ENCODE peak calls at places on chromosomes 6 and 20, in ten cellular contexts. One of them, this sample, is unnamed.

GRCh38 chr6:44738652-44739141 is 351.2 kb downstream of the CDC5L start:
- DNase-seq in tibial artery: no peak
- DNase-seq in CD14-positive monocyte: no peak
- DNase-seq in MM.1S: no peak
- DNase-seq in glutamatergic neuron: peak; percentile 42
- DNase-seq in SK-N-SH: no peak
- DNase-seq in astrocyte: no peak
- DNase-seq in right lobe of liver: peak; percentile 30
- DNase-seq in PC-9: no peak
- DNase-seq in ovary: no peak
- DNase-seq in this sample: peak; percentile 61

GRCh38 chr6:52839124-52840055 is 1.2 kb downstream of the GSTA5 start:
- DNase-seq in tibial artery: no peak
- DNase-seq in right lobe of liver: peak; percentile 31
- DNase-seq in SK-N-SH: peak; percentile 68
- DNase-seq in glutamatergic neuron: peak; percentile 74
- DNase-seq in astrocyte: no peak
- DNase-seq in MM.1S: peak; percentile 44
- DNase-seq in ovary: no peak
- DNase-seq in CD14-positive monocyte: no peak
- DNase-seq in PC-9: peak; percentile 63
- DNase-seq in this sample: peak; percentile 72

GRCh38 chr6:26020983-26021349 is 58.4 kb downstream of the TRIM38 start:
- DNase-seq in ovary: peak; percentile 74
- DNase-seq in PC-9: peak; percentile 57
- DNase-seq in glutamatergic neuron: peak; percentile 61
- DNase-seq in SK-N-SH: no peak
- DNase-seq in CD14-positive monocyte: no peak
- DNase-seq in astrocyte: peak; percentile 58
- DNase-seq in tibial artery: peak; percentile 62
- DNase-seq in MM.1S: no peak
- DNase-seq in right lobe of liver: peak; percentile 60
- DNase-seq in this sample: peak; percentile 74

GRCh38 chr20:57711826-57712225 is 2.0 kb upstream of the PMEPA1 start:
- DNase-seq in MM.1S: no peak
- DNase-seq in ovary: no peak
- DNase-seq in PC-9: no peak
- DNase-seq in glutamatergic neuron: no peak
- DNase-seq in SK-N-SH: no peak
- DNase-seq in astrocyte: no peak
- DNase-seq in right lobe of liver: no peak
- DNase-seq in CD14-positive monocyte: no peak
- DNase-seq in tibial artery: no peak
- DNase-seq in this sample: no peak

GRCh38 chr20:6646237-6646636 is 121.2 kb upstream of the BMP2 start:
- DNase-seq in astrocyte: no peak
- DNase-seq in SK-N-SH: no peak
- DNase-seq in MM.1S: no peak
- DNase-seq in glutamatergic neuron: no peak
- DNase-seq in CD14-positive monocyte: no peak
- DNase-seq in ovary: no peak
- DNase-seq in right lobe of liver: no peak
- DNase-seq in tibial artery: no peak
- DNase-seq in PC-9: no peak
- DNase-seq in this sample: peak; percentile 62

GRCh38 chr6:20879121-20879520 is 344.9 kb downstream of the CDKAL1 start:
- DNase-seq in MM.1S: no peak
- DNase-seq in PC-9: no peak
- DNase-seq in astrocyte: no peak
- DNase-seq in ovary: no peak
- DNase-seq in right lobe of liver: no peak
- DNase-seq in tibial artery: no peak
- DNase-seq in glutamatergic neuron: no peak
- DNase-seq in CD14-positive monocyte: no peak
- DNase-seq in SK-N-SH: no peak
- DNase-seq in this sample: no peak

GRCh38 chr6:20757761-20758160 is 223.5 kb downstream of the CDKAL1 start:
- DNase-seq in SK-N-SH: no peak
- DNase-seq in right lobe of liver: no peak
- DNase-seq in ovary: no peak
- DNase-seq in tibial artery: no peak
- DNase-seq in glutamatergic neuron: no peak
- DNase-seq in astrocyte: peak; percentile 63
- DNase-seq in MM.1S: no peak
- DNase-seq in PC-9: no peak
- DNase-seq in CD14-positive monocyte: no peak
- DNase-seq in this sample: peak; percentile 14

GRCh38 chr20:53805895-53806384 is 212.3 kb upstream of the ZNF217 start:
- DNase-seq in ovary: no peak
- DNase-seq in right lobe of liver: no peak
- DNase-seq in CD14-positive monocyte: no peak
- DNase-seq in MM.1S: no peak
- DNase-seq in astrocyte: peak; percentile 70
- DNase-seq in glutamatergic neuron: no peak
- DNase-seq in PC-9: no peak
- DNase-seq in SK-N-SH: no peak
- DNase-seq in tibial artery: no peak
- DNase-seq in this sample: peak; percentile 37

GRCh38 chr6:34543421-34543820 is 12.7 kb downstream of the SPDEF start:
- DNase-seq in MM.1S: no peak
- DNase-seq in CD14-positive monocyte: no peak
- DNase-seq in tibial artery: no peak
- DNase-seq in right lobe of liver: no peak
- DNase-seq in glutamatergic neuron: no peak
- DNase-seq in astrocyte: peak; percentile 55
- DNase-seq in ovary: no peak
- DNase-seq in PC-9: no peak
- DNase-seq in SK-N-SH: no peak
- DNase-seq in this sample: peak; percentile 55

DNA sequence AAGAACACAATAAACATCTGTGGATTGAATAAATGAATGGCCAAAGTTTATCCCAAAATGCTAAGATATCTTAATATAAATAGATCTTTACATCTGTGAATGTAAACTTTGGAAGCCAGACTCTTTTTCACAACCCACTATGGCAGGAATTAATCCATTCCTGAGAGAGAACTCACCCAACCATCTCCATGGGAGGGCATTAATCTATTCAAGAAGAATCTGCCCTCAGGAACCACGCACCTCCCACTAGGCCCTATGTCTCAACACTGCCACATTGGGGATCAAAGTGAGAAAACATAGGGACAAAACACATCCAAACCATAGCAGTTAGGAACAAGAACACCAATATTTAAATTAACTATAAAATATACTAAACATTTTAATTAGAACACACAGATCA is 3.4 kb downstream of the UBE3D start:
- DNase-seq in SK-N-SH: no peak
- DNase-seq in CD14-positive monocyte: no peak
- DNase-seq in glutamatergic neuron: no peak
- DNase-seq in astrocyte: no peak
- DNase-seq in MM.1S: no peak
- DNase-seq in tibial artery: no peak
- DNase-seq in right lobe of liver: no peak
- DNase-seq in ovary: no peak
- DNase-seq in PC-9: no peak
- DNase-seq in this sample: peak; percentile 78
- TF ChIP-seq CTCF in SK-N-SH: no peak
- TF ChIP-seq CTCF in CD14-positive monocyte: no peak
- TF ChIP-seq CTCF in glutamatergic neuron: no peak
- TF ChIP-seq CTCF in astrocyte: no peak
- TF ChIP-seq CTCF in MM.1S: no peak
- TF ChIP-seq CTCF in tibial artery: no peak
- TF ChIP-seq CTCF in right lobe of liver: no peak
- TF ChIP-seq CTCF in ovary: no peak
- TF ChIP-seq CTCF in PC-9: no peak
- TF ChIP-seq CTCF in this sample: no peak

GRCh38 chr20:51678041-51678697 is 90.0 kb downstream of the ATP9A start:
- DNase-seq in glutamatergic neuron: peak; percentile 93
- DNase-seq in tibial artery: peak; percentile 24
- DNase-seq in right lobe of liver: no peak
- DNase-seq in PC-9: no peak
- DNase-seq in CD14-positive monocyte: no peak
- DNase-seq in SK-N-SH: peak; percentile 84
- DNase-seq in astrocyte: peak; percentile 12
- DNase-seq in MM.1S: no peak
- DNase-seq in ovary: peak; percentile 47
- DNase-seq in this sample: peak; percentile 24
- TF ChIP-seq CTCF in glutamatergic neuron: no peak
- TF ChIP-seq CTCF in tibial artery: no peak
- TF ChIP-seq CTCF in right lobe of liver: no peak
- TF ChIP-seq CTCF in PC-9: no peak
- TF ChIP-seq CTCF in CD14-positive monocyte: no peak
- TF ChIP-seq CTCF in SK-N-SH: no peak
- TF ChIP-seq CTCF in astrocyte: no peak
- TF ChIP-seq CTCF in MM.1S: no peak
- TF ChIP-seq CTCF in ovary: no peak
- TF ChIP-seq CTCF in this sample: peak; percentile 44

GRCh38 chr6:161256390-161256789 is 17.5 kb downstream of the AGPAT4 start:
- DNase-seq in right lobe of liver: no peak
- DNase-seq in MM.1S: no peak
- DNase-seq in SK-N-SH: no peak
- DNase-seq in PC-9: no peak
- DNase-seq in tibial artery: no peak
- DNase-seq in ovary: no peak
- DNase-seq in glutamatergic neuron: no peak
- DNase-seq in astrocyte: no peak
- DNase-seq in CD14-positive monocyte: no peak
- DNase-seq in this sample: no peak
- TF ChIP-seq CTCF in right lobe of liver: no peak
- TF ChIP-seq CTCF in MM.1S: no peak
- TF ChIP-seq CTCF in SK-N-SH: no peak
- TF ChIP-seq CTCF in PC-9: no peak
- TF ChIP-seq CTCF in tibial artery: no peak
- TF ChIP-seq CTCF in ovary: no peak
- TF ChIP-seq CTCF in glutamatergic neuron: no peak
- TF ChIP-seq CTCF in astrocyte: no peak
- TF ChIP-seq CTCF in CD14-positive monocyte: no peak
- TF ChIP-seq CTCF in this sample: no peak

DNA sequence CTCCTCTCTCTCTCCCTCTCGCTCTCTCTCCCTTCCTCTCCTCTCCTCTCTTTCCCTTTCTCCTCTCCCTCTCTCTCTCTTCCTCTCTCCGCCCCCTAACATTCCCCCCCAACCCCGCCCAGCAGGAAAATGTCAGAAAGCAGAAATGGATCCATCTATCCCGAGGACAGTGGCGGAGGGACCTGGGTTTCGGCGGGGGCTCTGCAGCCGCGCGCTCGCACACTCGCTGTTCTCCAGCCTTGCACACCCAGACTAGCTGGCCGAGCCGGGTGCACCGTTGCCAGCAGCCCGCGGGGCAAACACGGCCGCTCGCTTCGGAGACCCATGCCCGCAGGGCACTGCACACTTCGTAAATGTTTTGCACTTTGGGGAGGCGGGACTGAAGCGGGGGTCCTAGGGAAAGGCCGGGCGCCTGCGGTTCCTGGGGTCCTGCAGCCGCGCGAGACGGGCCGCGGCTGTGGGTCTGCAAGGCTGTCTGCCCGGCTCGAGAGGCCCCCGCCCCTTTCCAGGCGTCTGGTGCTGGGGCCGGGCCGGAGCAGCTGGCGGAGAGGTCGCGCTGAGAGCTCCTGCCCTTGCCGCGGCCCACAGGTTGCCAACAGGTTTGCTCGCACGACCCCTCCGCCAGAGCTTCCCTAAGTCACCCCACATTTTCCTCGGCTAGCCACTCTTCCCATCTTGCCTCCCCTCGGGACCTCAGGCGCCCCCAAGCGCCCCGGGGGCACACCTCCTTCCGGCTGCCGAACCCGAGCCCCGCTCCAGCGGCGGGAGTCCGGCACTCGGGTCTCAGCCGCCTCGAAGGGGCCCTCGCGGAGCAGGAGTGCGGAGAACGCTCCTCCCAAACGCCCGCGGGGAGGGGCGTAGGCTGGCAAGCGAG is 818 bp upstream of the MDGA1 start:
- DNase-seq in ovary: peak; percentile 65
- DNase-seq in MM.1S: peak; percentile 38
- DNase-seq in astrocyte: peak; percentile 2
- DNase-seq in SK-N-SH: peak; percentile 90
- DNase-seq in glutamatergic neuron: peak; percentile 76
- DNase-seq in tibial artery: peak; percentile 41
- DNase-seq in CD14-positive monocyte: no peak
- DNase-seq in PC-9: peak; percentile 83
- DNase-seq in right lobe of liver: peak; percentile 50
- DNase-seq in this sample: peak; percentile 43
- TF ChIP-seq CTCF in ovary: peak; percentile 3
- TF ChIP-seq CTCF in MM.1S: peak; percentile 3
- TF ChIP-seq CTCF in astrocyte: no peak
- TF ChIP-seq CTCF in SK-N-SH: no peak
- TF ChIP-seq CTCF in glutamatergic neuron: no peak
- TF ChIP-seq CTCF in tibial artery: no peak
- TF ChIP-seq CTCF in CD14-positive monocyte: no peak
- TF ChIP-seq CTCF in PC-9: peak; percentile 62
- TF ChIP-seq CTCF in right lobe of liver: no peak
- TF ChIP-seq CTCF in this sample: no peak

GRCh38 chr6:95078457-95078856 is 498.9 kb upstream of the MANEA start:
- DNase-seq in ovary: no peak
- DNase-seq in glutamatergic neuron: no peak
- DNase-seq in SK-N-SH: no peak
- DNase-seq in MM.1S: no peak
- DNase-seq in tibial artery: no peak
- DNase-seq in CD14-positive monocyte: no peak
- DNase-seq in right lobe of liver: no peak
- DNase-seq in astrocyte: no peak
- DNase-seq in PC-9: no peak
- DNase-seq in this sample: no peak
- TF ChIP-seq CTCF in ovary: no peak
- TF ChIP-seq CTCF in glutamatergic neuron: no peak
- TF ChIP-seq CTCF in SK-N-SH: peak; percentile 18
- TF ChIP-seq CTCF in MM.1S: no peak
- TF ChIP-seq CTCF in tibial artery: no peak
- TF ChIP-seq CTCF in CD14-positive monocyte: no peak
- TF ChIP-seq CTCF in right lobe of liver: no peak
- TF ChIP-seq CTCF in astrocyte: no peak
- TF ChIP-seq CTCF in PC-9: no peak
- TF ChIP-seq CTCF in this sample: no peak

DNA sequence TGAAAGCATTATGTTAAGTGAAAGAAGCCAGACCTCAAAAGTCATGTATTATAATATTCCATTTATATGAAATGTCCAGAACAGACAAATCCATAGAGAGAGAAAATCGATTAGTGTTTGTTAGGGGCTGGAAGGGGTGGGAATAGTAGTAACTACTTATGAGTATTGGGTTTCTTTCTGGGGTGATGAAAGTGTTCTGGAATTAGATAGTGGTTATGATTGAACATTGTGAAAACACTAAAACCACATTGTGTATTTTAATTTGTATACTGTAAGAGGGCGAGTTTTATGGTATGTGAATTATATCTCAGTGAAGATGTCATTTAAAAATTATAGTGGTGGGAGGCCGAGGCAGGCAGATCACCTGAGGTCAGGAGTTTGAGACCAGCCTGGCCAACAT is 52.0 kb upstream of the KIF13A start:
- DNase-seq in glutamatergic neuron: no peak
- DNase-seq in PC-9: no peak
- DNase-seq in tibial artery: no peak
- DNase-seq in astrocyte: peak; percentile 44
- DNase-seq in right lobe of liver: no peak
- DNase-seq in CD14-positive monocyte: no peak
- DNase-seq in ovary: no peak
- DNase-seq in MM.1S: no peak
- DNase-seq in SK-N-SH: no peak
- DNase-seq in this sample: no peak
- TF ChIP-seq CTCF in glutamatergic neuron: no peak
- TF ChIP-seq CTCF in PC-9: no peak
- TF ChIP-seq CTCF in tibial artery: no peak
- TF ChIP-seq CTCF in astrocyte: no peak
- TF ChIP-seq CTCF in right lobe of liver: no peak
- TF ChIP-seq CTCF in CD14-positive monocyte: no peak
- TF ChIP-seq CTCF in ovary: no peak
- TF ChIP-seq CTCF in MM.1S: no peak
- TF ChIP-seq CTCF in SK-N-SH: no peak
- TF ChIP-seq CTCF in this sample: no peak